ENCODE peak calls at places on chromosome 22, in eight cellular contexts. Q, E, X, P, G, C, S and B are unnamed samples.

GRCh38 chr22:37827056-37827455 is 3.9 kb downstream of the GALR3 start:
- DNase-seq in Q (no peak), E (no peak), G (no peak), S (no peak), C (no peak), P (no peak), X (no peak), B (no peak)

GRCh38 chr22:22316589-22316988 is 72.0 kb downstream of the VPREB1 start:
- DNase-seq in E (no peak), Q (no peak), X (no peak), G (no peak), C (no peak), P (no peak), S (no peak), B (no peak)

GRCh38 chr22:34236527-34236926 is 316.3 kb upstream of the LARGE1 start:
- DNase-seq in S (no peak), Q (no peak), C (no peak), X (no peak), P (no peak), G (no peak), E (no peak), B (no peak)

GRCh38 chr22:23385301-23386244 is 194.5 kb downstream of the IGLL1 start:
- DNase-seq in Q (peak), S (peak), G (peak), C (peak), X (peak), P (peak), E (peak), B (peak)

GRCh38 chr22:35552846-35553245 is 12.2 kb downstream of the RASD2 start:
- DNase-seq in E (no peak), G (no peak), C (no peak), X (no peak), S (no peak), Q (no peak), P (no peak), B (no peak)

GRCh38 chr22:50299724-50300619 is 7.5 kb downstream of the PLXNB2 start:
- DNase-seq in P (no peak), C (no peak), S (no peak), E (no peak), G (no peak), Q (no peak), X (no peak), B (no peak)

GRCh38 chr22:23542933-23543332 is 37.2 kb downstream of the IGLL1 start:
- DNase-seq in C (peak), S (no peak), Q (no peak), G (no peak), P (no peak), X (no peak), E (no peak), B (no peak)

GRCh38 chr22:42883121-42883520 is 26.0 kb upstream of the ARFGAP3 start:
- DNase-seq in S (no peak), X (no peak), Q (no peak), E (no peak), P (no peak), C (no peak), G (no peak), B (no peak)

GRCh38 chr22:39349506-39349966 is 255 bp upstream of the SYNGR1 start:
- DNase-seq in P (no peak), C (no peak), G (no peak), S (peak), E (no peak), X (no peak), Q (no peak), B (peak)

GRCh38 chr22:19044381-19044780 is 77.8 kb downstream of the DGCR2 start:
- DNase-seq in S (no peak), E (no peak), P (no peak), G (no peak), X (no peak), Q (no peak), C (no peak), B (no peak)

GRCh38 chr22:39150848-39151215 is 1.6 kb downstream of the CBX7 start:
- DNase-seq in X (no peak), S (no peak), Q (no peak), P (no peak), C (no peak), G (no peak), E (no peak), B (no peak)

GRCh38 chr22:36334838-36335603 is 52.7 kb downstream of the MYH9 start:
- DNase-seq in C (peak), S (no peak), Q (peak), X (no peak), G (no peak), E (peak), P (no peak), B (peak)

GRCh38 chr22:38086001-38086845 is 2.2 kb upstream of the SLC16A8 start:
- DNase-seq in Q (no peak), G (no peak), S (no peak), P (no peak), C (no peak), X (no peak), E (no peak), B (no peak)

GRCh38 chr22:42957544-42957943 is 57.4 kb downstream of the PACSIN2 start:
- DNase-seq in P (no peak), Q (no peak), S (no peak), C (no peak), E (no peak), G (no peak), X (no peak), B (no peak)

GRCh38 chr22:19868773-19869471 is 14.2 kb upstream of the GNB1L start:
- DNase-seq in P (no peak), G (no peak), E (no peak), C (no peak), Q (peak), X (no peak), S (no peak), B (no peak)

GRCh38 chr22:17586831-17587440 is 23.6 kb downstream of the SLC25A18 start:
- DNase-seq in X (no peak), C (no peak), G (no peak), P (no peak), E (no peak), S (no peak), Q (peak), B (no peak)

GRCh38 chr22:29269731-29270474 is 1.8 kb downstream of the EWSR1 start:
- DNase-seq in C (peak), P (no peak), S (no peak), G (no peak), X (no peak), E (no peak), Q (peak), B (no peak)